ENCODE peak calls at places on chromosomes 16 and 17, in six cellular contexts. B is skeletal muscle cell; G is activated CD4-positive, alpha-beta T cell treated with anti-CD3 and anti-CD28 coated beads for 48 hours; O is OCI-LY7; C is A172; P is ELR. R is an unnamed sample.

GRCh38 chr16:89922884-89923639 is at the start of gene TUBB3:
- DNase-seq in O (peak), G (peak), C (peak), P (peak), B (peak), R (peak)

GRCh38 chr16:12546918-12547607 is 256.6 kb downstream of the CPPED1 start:
- DNase-seq in O (peak), C (peak), P (no peak), B (no peak), G (no peak), R (no peak)

GRCh38 chr16:84483882-84484565 is 20.4 kb downstream of the MEAK7 start:
- DNase-seq in P (no peak), B (no peak), O (no peak), C (no peak), G (no peak), R (peak)

GRCh38 chr17:80270836-80271235 is 10.2 kb downstream of the RNF213 start:
- DNase-seq in P (peak), O (peak), G (peak), B (no peak), C (peak), R (peak)

GRCh38 chr16:69483611-69484010 is 59.2 kb downstream of the CYB5B start:
- DNase-seq in C (no peak), G (no peak), O (no peak), B (no peak), P (no peak), R (no peak)

GRCh38 chr16:27198451-27199234 is 4.7 kb upstream of the KDM8 start:
- DNase-seq in P (no peak), O (no peak), C (no peak), B (no peak), G (no peak), R (no peak)

GRCh38 chr17:17774009-17774881 is 62.5 kb downstream of the SREBF1 start:
- DNase-seq in O (no peak), G (peak), B (no peak), P (peak), C (peak), R (no peak)

GRCh38 chr16:27617678-27618077 is 67.7 kb downstream of the KATNIP start:
- DNase-seq in P (no peak), O (no peak), C (no peak), B (no peak), G (no peak), R (no peak)

GRCh38 chr17:58710948-58711552 is 18.6 kb downstream of the RAD51C start:
- DNase-seq in O (peak), P (peak), B (no peak), G (peak), C (peak), R (no peak)

GRCh38 chr17:74842599-74843351 is 16.9 kb downstream of the GRIN2C start:
- DNase-seq in C (no peak), O (no peak), B (peak), G (no peak), P (peak), R (peak)

GRCh38 chr17:751269-752001 is 629 bp downstream of the GEMIN4 start:
- DNase-seq in P (peak), O (peak), B (no peak), C (peak), G (peak), R (no peak)

GRCh38 chr17:31654936-31655335 is 204.1 kb downstream of the COPRS start:
- DNase-seq in C (no peak), O (no peak), B (no peak), G (peak), P (peak), R (no peak)

GRCh38 chr16:69187387-69187890 is 475 bp downstream of the SNTB2 start:
- DNase-seq in B (no peak), P (peak), C (no peak), G (peak), O (peak), R (peak)

GRCh38 chr16:58031016-58031800 is 5.7 kb downstream of the MMP15 start:
- DNase-seq in C (no peak), O (no peak), B (no peak), P (no peak), G (no peak), R (no peak)

GRCh38 chr17:44961921-44962350 is 6.2 kb downstream of the C1QL1 start:
- DNase-seq in G (no peak), O (no peak), B (no peak), C (no peak), P (no peak), R (peak)

GRCh38 chr17:73336613-73337400 is 25.0 kb upstream of the CDC42EP4 start:
- DNase-seq in B (no peak), P (no peak), G (no peak), O (no peak), C (no peak), R (no peak)

GRCh38 chr16:19008245-19008644 is 24.5 kb downstream of the TMC7 start:
- DNase-seq in P (peak), C (peak), B (peak), G (no peak), O (no peak), R (no peak)

GRCh38 chr17:61091096-61091495 is 308.5 kb upstream of the TBX2 start:
- DNase-seq in P (no peak), O (no peak), C (no peak), G (no peak), B (no peak), R (no peak)

GRCh38 chr16:85390511-85391174 is 222.5 kb upstream of the GSE1 start:
- DNase-seq in P (peak), O (no peak), B (peak), G (no peak), C (peak), R (peak)

GRCh38 chr17:17114592-17115225 is 72.5 kb downstream of the MPRIP start:
- DNase-seq in O (no peak), C (no peak), B (no peak), G (peak), P (no peak), R (no peak)

GRCh38 chr17:57166803-57167202 is 81.8 kb downstream of the AKAP1 start:
- DNase-seq in B (no peak), P (peak), O (no peak), C (no peak), G (no peak), R (no peak)

GRCh38 chr17:82380860-82381702 is 9.5 kb downstream of the UTS2R start:
- DNase-seq in B (no peak), O (no peak), G (no peak), P (peak), C (no peak), R (no peak)

GRCh38 chr17:45016823-45017222 is 34.6 kb downstream of the DCAKD start:
- DNase-seq in P (peak), B (no peak), C (peak), O (peak), G (no peak), R (peak)

GRCh38 chr17:17783121-17783824 is 53.5 kb downstream of the SREBF1 start:
- DNase-seq in P (peak), G (peak), O (peak), C (no peak), B (no peak), R (peak)

GRCh38 chr17:28669918-28670317 is 7.9 kb downstream of the SUPT6H start:
- DNase-seq in B (no peak), P (no peak), C (no peak), O (no peak), G (no peak), R (no peak)

GRCh38 chr17:76417499-76418143 is 33.2 kb downstream of the SPHK1 start:
- DNase-seq in P (no peak), O (peak), B (no peak), G (no peak), C (peak), R (no peak)

GRCh38 chr16:84444476-84444875 is 60.0 kb downstream of the MEAK7 start:
- DNase-seq in P (no peak), B (no peak), C (no peak), O (no peak), G (no peak), R (no peak)

R was measured in Caco-2.